ENCODE peak calls at places on chromosome 3, in four cellular contexts. K, M, X and G are unnamed samples. For H3K4me1, the result is how much of the 10 kb centered on the place peaks cover.

GRCh38 chr3:118559286-118559685 is 475.4 kb downstream of the IGSF11 start:
- DNase-seq in K (no peak), M (no peak), X (no peak), G (no peak)

GRCh38 chr3:180184806-180185205 is 148.1 kb upstream of the PEX5L start:
- DNase-seq in K (no peak), M (no peak), X (no peak), G (no peak)

GRCh38 chr3:128068156-128068620 is 16.0 kb downstream of the SEC61A1 start:
- DNase-seq in K (no peak), M (peak), X (no peak), G (peak)

GRCh38 chr3:105401254-105401653 is 34.5 kb downstream of the ALCAM start:
- DNase-seq in K (no peak), M (no peak), X (no peak), G (no peak)

GRCh38 chr3:10645800-10646199 is 140.4 kb upstream of the ATP2B2 start:
- DNase-seq in K (no peak), M (no peak), X (no peak), G (no peak)

GRCh38 chr3:99084156-99084555 is 182.7 kb upstream of the DCBLD2 start:
- DNase-seq in K (no peak), M (no peak), X (no peak), G (no peak)

GRCh38 chr3:184337315-184337714 is at the start of gene FAM131A:
- DNase-seq in K (no peak), M (no peak), X (peak), G (no peak)

GRCh38 chr3:27521179-27521871 is 37.1 kb upstream of the SLC4A7 start:
- DNase-seq in K (no peak), M (no peak), X (peak), G (no peak)

GRCh38 chr3:28576590-28577220 is 228.1 kb upstream of the AZI2 start:
- DNase-seq in K (no peak), M (peak), X (no peak), G (no peak)

GRCh38 chr3:57127849-57128566 is 37.1 kb downstream of the IL17RD start:
- DNase-seq in K (no peak), M (peak), X (no peak), G (no peak)

GRCh38 chr3:37279858-37280257 is 105.5 kb upstream of the LRRFIP2 start:
- DNase-seq in K (no peak), M (no peak), X (no peak), G (no peak)

GRCh38 chr3:27559835-27560234 is 75.7 kb upstream of the SLC4A7 start:
- DNase-seq in K (no peak), M (peak), X (peak), G (no peak)

GRCh38 chr3:172929451-172929850 is 178.9 kb downstream of the ECT2 start:
- DNase-seq in K (no peak), M (no peak), X (no peak), G (no peak)

GRCh38 chr3:22245122-22245521 is 494.1 kb upstream of the ZNF385D start:
- DNase-seq in K (no peak), M (no peak), X (no peak), G (no peak)

GRCh38 chr3:9108876-9109569 is 140.4 kb downstream of the SRGAP3 start:
- DNase-seq in K (no peak), M (no peak), X (no peak), G (no peak)

DNA sequence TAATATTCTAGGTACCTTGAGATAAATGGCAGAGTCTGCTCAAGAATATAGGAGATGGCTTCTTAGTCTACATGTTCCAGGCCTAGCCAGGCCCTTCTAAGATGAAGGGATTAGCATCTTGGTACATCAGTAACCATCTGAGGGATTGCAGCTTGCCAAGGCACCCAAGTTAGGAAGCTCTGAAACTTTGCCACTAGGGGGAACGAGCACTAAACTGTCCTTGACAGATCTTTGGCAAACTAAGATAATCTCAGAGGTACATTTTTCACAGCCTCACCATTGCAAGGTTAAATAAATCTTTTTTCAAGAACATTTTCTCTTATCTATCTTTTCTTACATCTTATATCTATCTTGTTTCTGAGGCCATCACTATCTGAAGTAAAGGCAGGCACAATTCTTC is 351.2 kb downstream of the RAP2B start:
- DNase-seq in K (no peak), M (no peak), X (no peak), G (no peak)
- TF ChIP-seq CTCF in K (no peak), M (peak), X (peak), G (peak)

GRCh38 chr3:45781271-45781670 is 15.1 kb downstream of the SLC6A20 start:
- DNase-seq in K (no peak), M (no peak), X (peak), G (no peak)
- H3K4me1 ChIP-seq in K (under half), M (under half), X (under half), G (under half)

DNA sequence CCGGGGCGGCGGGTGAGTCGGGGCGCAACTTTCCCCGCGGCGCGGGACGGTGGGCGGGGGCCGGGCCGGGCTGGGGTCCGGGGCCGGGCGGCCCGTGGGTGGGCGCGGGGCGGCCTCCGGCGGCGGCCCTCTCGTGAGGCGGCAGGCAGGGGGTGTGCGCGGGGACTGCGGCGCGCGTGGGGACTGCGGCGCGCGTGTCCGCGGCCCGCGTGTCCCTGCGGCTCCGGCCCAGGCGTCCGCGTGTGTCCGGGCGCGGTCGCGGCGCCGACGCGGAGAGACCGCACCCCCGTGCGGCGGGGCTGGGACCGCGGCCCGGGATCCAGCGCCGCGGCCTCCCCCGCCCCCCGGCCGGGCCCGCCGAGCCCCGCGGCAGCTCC is 349 bp downstream of the PLXNA1 start:
- DNase-seq in K (no peak), M (no peak), X (no peak), G (no peak)
- H3K27ac ChIP-seq in K (no peak), M (peak), X (no peak), G (no peak)

GRCh38 chr3:98070840-98071239 is 16.1 kb upstream of the OR5AC2 start:
- DNase-seq in K (no peak), M (no peak), X (no peak), G (no peak)

GRCh38 chr3:98073486-98073885 is 13.5 kb upstream of the OR5AC2 start:
- DNase-seq in K (no peak), M (no peak), X (no peak), G (no peak)

DNA sequence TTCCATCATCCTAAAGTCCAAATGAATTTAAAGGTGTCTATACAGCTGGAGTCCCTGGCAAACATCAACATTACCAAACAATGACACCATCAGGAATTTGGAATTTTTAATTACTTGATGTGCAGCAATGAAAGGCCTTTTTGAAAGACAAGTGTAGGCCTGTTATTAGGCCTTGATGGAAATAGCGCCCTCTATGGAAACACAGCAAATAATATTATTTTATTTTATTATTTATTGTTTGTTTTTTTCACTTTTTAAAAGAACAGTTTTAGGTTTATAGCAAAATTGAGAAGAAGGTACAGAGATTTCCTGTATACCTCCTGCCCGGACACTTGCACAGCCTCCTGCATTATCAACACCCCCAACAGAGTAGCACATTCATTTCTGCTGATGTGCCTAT is 18.1 kb upstream of the OR5AC2 start:
- DNase-seq in K (no peak), M (no peak), X (no peak), G (no peak)
- TF ChIP-seq CTCF in K (no peak), M (peak), X (peak), G (peak)

GRCh38 chr3:49005998-49006397 is 1.2 kb upstream of the WDR6 start:
- DNase-seq in K (no peak), M (no peak), X (no peak), G (no peak)

GRCh38 chr3:49005298-49005680 is 1.9 kb upstream of the WDR6 start:
- DNase-seq in K (no peak), M (no peak), X (no peak), G (no peak)

GRCh38 chr3:49007771-49008528 is 759 bp downstream of the WDR6 start:
- DNase-seq in K (peak), M (peak), X (peak), G (peak)

GRCh38 chr3:49007068-49007770 is at the start of gene WDR6:
- DNase-seq in K (peak), M (peak), X (peak), G (peak)

GRCh38 chr3:49006591-49007067 is 562 bp upstream of the WDR6 start:
- DNase-seq in K (no peak), M (peak), X (no peak), G (peak)
- H3K4me1 ChIP-seq in K (under half), M (under half), X (under half), G (under half)

DNA sequence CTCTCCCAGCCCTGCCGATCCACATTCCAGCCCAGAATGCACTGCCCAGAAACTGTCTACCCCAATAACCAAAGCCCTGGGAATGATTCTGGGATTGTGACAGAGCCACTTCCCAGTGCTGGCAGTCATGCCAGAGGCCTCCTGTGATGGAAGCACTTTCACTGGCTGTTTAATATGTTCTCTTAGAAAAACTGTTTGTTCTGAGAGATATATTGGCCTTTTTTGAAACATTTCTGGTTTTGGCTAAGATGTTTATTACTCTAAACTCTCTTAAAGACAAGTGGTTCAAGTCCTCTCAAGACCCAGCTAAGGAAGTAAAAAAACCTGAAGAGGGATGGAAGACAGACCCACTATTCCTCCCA is 74.0 kb upstream of the HACD2 start:
- DNase-seq in K (no peak), M (no peak), X (no peak), G (no peak)
- H3K27ac ChIP-seq in K (peak), M (peak), X (peak), G (peak)

DNA sequence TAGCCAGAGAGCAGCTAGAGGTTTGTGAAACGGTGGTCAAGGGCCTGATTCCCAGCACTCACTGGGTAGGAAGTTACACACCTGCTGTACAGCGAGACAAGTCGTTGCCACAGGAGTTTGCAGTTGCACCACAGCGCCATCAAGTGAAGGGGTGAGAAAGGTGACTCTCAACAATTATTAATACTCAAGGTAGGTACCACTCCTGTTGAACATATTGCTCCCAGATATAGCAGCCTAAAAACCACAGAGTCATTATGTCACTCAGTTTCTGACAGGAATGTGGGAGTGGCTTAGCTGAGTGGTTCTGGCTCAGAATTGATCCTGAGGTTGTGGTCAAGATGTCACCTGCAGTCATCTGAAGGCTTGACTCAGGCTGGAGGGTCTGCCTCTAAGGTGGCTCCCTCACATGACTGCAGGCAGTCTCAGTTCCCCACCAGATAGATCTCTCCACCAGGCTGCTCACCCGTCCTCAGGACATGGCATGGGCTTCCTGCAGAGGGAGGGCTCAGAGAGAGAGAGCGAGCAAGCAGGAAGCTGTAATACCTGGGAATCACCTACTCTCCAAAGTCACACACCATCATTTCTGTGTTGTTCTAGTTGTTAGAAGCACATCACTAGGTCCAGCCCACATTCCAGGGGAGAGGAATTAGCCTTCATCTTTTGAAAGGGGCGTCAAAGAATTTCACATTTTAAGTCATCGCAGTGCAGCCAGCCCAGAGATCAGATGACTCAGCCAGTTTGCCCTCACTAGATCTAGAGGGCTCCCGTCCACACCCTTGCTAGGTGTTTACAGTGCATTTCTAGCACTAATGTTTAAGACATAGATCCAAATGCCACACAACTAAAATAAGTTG is 17.0 kb upstream of the ANO10 start:
- DNase-seq in K (no peak), M (no peak), X (no peak), G (no peak)
- TF ChIP-seq CTCF in K (no peak), M (peak), X (no peak), G (peak)